ENCODE peak calls at places on chromosomes 2 and 18, in six cellular contexts. A, Z, N, I, C and X are unnamed samples.

GRCh38 chr2:127193948-127194267 is 26.2 kb downstream of the CYP27C1 start:
- DNase-seq in A (no peak), Z (no peak), N (no peak), I (no peak), C (no peak), X (no peak)

GRCh38 chr18:79706658-79707057 is 27.1 kb downstream of the CTDP1 start:
- DNase-seq in A (no peak), Z (no peak), N (no peak), I (no peak), C (no peak), X (no peak)

GRCh38 chr2:182088681-182089333 is 103.2 kb downstream of the PPP1R1C start:
- DNase-seq in A (no peak), Z (no peak), N (no peak), I (no peak), C (no peak), X (no peak)

GRCh38 chr2:25032094-25032493 is 9.8 kb upstream of the EFR3B start:
- DNase-seq in A (no peak), Z (no peak), N (no peak), I (no peak), C (no peak), X (no peak)

GRCh38 chr18:46756172-46756558 is 688 bp downstream of the ST8SIA5 start:
- DNase-seq in A (no peak), Z (no peak), N (no peak), I (no peak), C (no peak), X (no peak)

GRCh38 chr2:44804406-44805235 is 136.9 kb upstream of the SIX3 start:
- DNase-seq in A (no peak), Z (no peak), N (no peak), I (no peak), C (no peak), X (no peak)

GRCh38 chr2:197707316-197708213 is 2.4 kb downstream of the MARS2 start:
- DNase-seq in A (no peak), Z (no peak), N (no peak), I (no peak), C (peak), X (no peak)

GRCh38 chr2:188291142-188291616 is 495 bp upstream of the GULP1 start:
- DNase-seq in A (peak), Z (no peak), N (no peak), I (no peak), C (no peak), X (no peak)

GRCh38 chr2:95390272-95390880 is 12.1 kb upstream of the FAHD2A start:
- DNase-seq in A (peak), Z (no peak), N (no peak), I (no peak), C (no peak), X (no peak)

GRCh38 chr2:183269956-183270355 is 145.7 kb downstream of the NUP35 start:
- DNase-seq in A (no peak), Z (no peak), N (no peak), I (no peak), C (no peak), X (no peak)

GRCh38 chr18:26040051-26040656 is 50.3 kb downstream of the SS18 start:
- DNase-seq in A (no peak), Z (no peak), N (no peak), I (no peak), C (no peak), X (no peak)

GRCh38 chr2:16020389-16021008 is 80.1 kb downstream of the MYCN start:
- DNase-seq in A (no peak), Z (no peak), N (no peak), I (no peak), C (no peak), X (no peak)

GRCh38 chr2:19480664-19481063 is 122.2 kb upstream of the OSR1 start:
- DNase-seq in A (no peak), Z (no peak), N (no peak), I (no peak), C (no peak), X (no peak)

GRCh38 chr2:121099329-121100318 is 185.4 kb downstream of the TFCP2L1 start:
- DNase-seq in A (peak), Z (no peak), N (no peak), I (no peak), C (no peak), X (no peak)

GRCh38 chr2:51219468-51219867 is 187.5 kb upstream of the NRXN1 start:
- DNase-seq in A (no peak), Z (no peak), N (no peak), I (no peak), C (no peak), X (no peak)

GRCh38 chr2:28471701-28472236 is 24.1 kb upstream of the PLB1 start:
- DNase-seq in A (no peak), Z (no peak), N (no peak), I (no peak), C (no peak), X (no peak)

GRCh38 chr2:239021651-239022436 is 174.0 kb downstream of the TWIST2 start:
- DNase-seq in A (no peak), Z (no peak), N (no peak), I (no peak), C (no peak), X (no peak)

GRCh38 chr18:35835838-35836237 is 136.6 kb upstream of the RMP24 start:
- DNase-seq in A (no peak), Z (no peak), N (peak), I (no peak), C (no peak), X (no peak)

GRCh38 chr2:224151680-224152310 is 112.7 kb upstream of the SERPINE2 start:
- DNase-seq in A (no peak), Z (no peak), N (no peak), I (no peak), C (no peak), X (no peak)

GRCh38 chr2:121532894-121533293 is 2.2 kb downstream of the RNU4ATAC start:
- DNase-seq in A (no peak), Z (no peak), N (no peak), I (no peak), C (no peak), X (no peak)

GRCh38 chr2:12221583-12221982 is 475.2 kb downstream of the LPIN1 start:
- DNase-seq in A (no peak), Z (no peak), N (no peak), I (no peak), C (no peak), X (no peak)

GRCh38 chr2:38202713-38203454 is 126.9 kb upstream of the CYP1B1 start:
- DNase-seq in A (no peak), Z (no peak), N (no peak), I (no peak), C (no peak), X (no peak)

GRCh38 chr2:38199129-38199528 is 123.2 kb upstream of the CYP1B1 start:
- DNase-seq in A (no peak), Z (no peak), N (no peak), I (no peak), C (no peak), X (no peak)

GRCh38 chr2:38201784-38202183 is 125.8 kb upstream of the CYP1B1 start:
- DNase-seq in A (no peak), Z (no peak), N (no peak), I (no peak), C (no peak), X (no peak)

GRCh38 chr2:38203455-38203810 is 127.5 kb upstream of the CYP1B1 start:
- DNase-seq in A (no peak), Z (no peak), N (no peak), I (no peak), C (no peak), X (no peak)

DNA sequence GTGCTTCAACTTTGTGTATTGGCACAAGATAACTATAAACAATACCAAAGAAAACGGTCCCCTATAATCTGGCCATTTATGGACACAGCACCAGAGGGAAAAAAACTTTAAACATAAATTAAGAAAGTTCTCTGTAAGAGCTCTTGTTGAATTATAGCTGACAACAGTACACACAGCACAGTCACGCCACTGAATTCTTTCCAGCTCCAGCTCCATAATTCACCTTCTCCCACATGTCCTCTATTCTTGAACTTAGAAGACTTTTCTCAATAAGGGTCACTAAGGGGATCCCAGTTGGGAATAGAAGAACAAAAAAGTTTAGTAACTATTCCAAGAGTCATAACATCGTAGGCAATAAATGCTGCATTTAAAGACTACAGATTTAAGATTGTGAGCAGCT is 124.6 kb upstream of the CYP1B1 start:
- DNase-seq in A (no peak), Z (no peak), N (no peak), I (no peak), C (no peak), X (no peak)
- TF ChIP-seq POLR2AphosphoS5 in A (no peak), Z (peak), N (no peak), I (no peak), C (no peak), X (no peak)

DNA sequence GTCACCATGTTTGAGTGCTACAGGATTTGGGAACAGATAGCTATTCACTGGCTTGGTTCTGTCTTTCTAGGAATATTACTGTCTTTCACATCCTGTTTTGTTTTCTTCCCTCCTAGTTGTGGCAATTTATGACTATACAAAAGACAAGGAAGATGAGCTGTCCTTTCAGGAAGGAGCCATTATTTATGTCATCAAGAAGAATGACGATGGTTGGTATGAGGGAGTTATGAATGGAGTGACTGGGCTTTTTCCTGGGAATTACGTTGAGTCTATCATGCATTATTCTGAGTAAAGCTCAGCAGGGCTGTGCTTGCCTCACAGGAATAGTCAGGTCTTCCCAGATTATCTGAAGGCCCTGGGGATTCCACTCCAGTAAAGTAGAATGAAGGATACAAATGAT is 98.9 kb downstream of the ABI2 start:
- DNase-seq in A (no peak), Z (no peak), N (no peak), I (no peak), C (no peak), X (no peak)
- TF ChIP-seq POLR2AphosphoS5 in A (no peak), Z (no peak), N (no peak), I (no peak), C (no peak), X (no peak)

GRCh38 chr2:219289195-219289536 is 10.0 kb downstream of the DNAJB2 start:
- DNase-seq in A (no peak), Z (no peak), N (no peak), I (no peak), C (no peak), X (no peak)

GRCh38 chr2:219291394-219291793 is 12.2 kb downstream of the DNAJB2 start:
- DNase-seq in A (no peak), Z (no peak), N (no peak), I (no peak), C (no peak), X (no peak)

GRCh38 chr2:219287569-219288265 is 8.6 kb downstream of the DNAJB2 start:
- DNase-seq in A (no peak), Z (no peak), N (no peak), I (no peak), C (no peak), X (no peak)

GRCh38 chr2:219290381-219291171 is 11.4 kb downstream of the DNAJB2 start:
- DNase-seq in A (no peak), Z (no peak), N (no peak), I (no peak), C (no peak), X (no peak)

GRCh38 chr2:219289537-219290361 is 10.6 kb downstream of the DNAJB2 start:
- DNase-seq in A (no peak), Z (no peak), N (no peak), I (no peak), C (no peak), X (no peak)
- TF ChIP-seq POLR2AphosphoS5 in A (peak), Z (peak), N (no peak), I (no peak), C (no peak), X (peak)

GRCh38 chr2:233084488-233084887 is 24.3 kb downstream of the INPP5D start:
- DNase-seq in A (peak), Z (no peak), N (peak), I (no peak), C (no peak), X (peak)
- TF ChIP-seq POLR2AphosphoS5 in A (peak), Z (peak), N (peak), I (no peak), C (no peak), X (no peak)

GRCh38 chr18:11726556-11726955 is 37.5 kb downstream of the GNAL start:
- DNase-seq in A (no peak), Z (peak), N (no peak), I (no peak), C (no peak), X (no peak)
- TF ChIP-seq POLR2AphosphoS5 in A (no peak), Z (no peak), N (no peak), I (no peak), C (no peak), X (no peak)

GRCh38 chr2:46942143-46942526 is 26.5 kb upstream of the MCFD2 start:
- DNase-seq in A (peak), Z (no peak), N (no peak), I (no peak), C (no peak), X (peak)
- TF ChIP-seq POLR2AphosphoS5 in A (no peak), Z (no peak), N (peak), I (no peak), C (no peak), X (peak)